ENCODE peak calls at places on chromosomes 6 and 20, in four cellular contexts. R is HepG2, O is esophagus muscularis mucosa, I is breast epithelium. J is an unnamed sample. For H3K4me1, the result is how much of the 10 kb centered on the place peaks cover.

GRCh38 chr6:68730291-68731054 is 95.4 kb downstream of the ADGRB3 start:
- DNase-seq in R (no peak), O (no peak), I (no peak), J (no peak)

GRCh38 chr6:85581572-85581971 is 12.1 kb downstream of the SNX14 start:
- DNase-seq in R (no peak), O (no peak), I (no peak), J (no peak)

GRCh38 chr6:141088171-141088570 is 1044.6 kb upstream of the GJE1 start:
- DNase-seq in R (no peak), O (no peak), I (no peak), J (no peak)

GRCh38 chr6:170084166-170084730 is 206.6 kb downstream of the DLL1 start:
- DNase-seq in R (no peak), O (no peak), I (no peak), J (no peak)

GRCh38 chr6:170135041-170135440 is 155.8 kb downstream of the DLL1 start:
- DNase-seq in R (no peak), O (no peak), I (no peak), J (peak)

GRCh38 chr6:2448826-2449571 is 203.6 kb upstream of the GMDS start:
- DNase-seq in R (peak), O (no peak), I (peak), J (peak)

GRCh38 chr20:327946-328563 is 2.7 kb downstream of the SOX12 start:
- DNase-seq in R (no peak), O (no peak), I (no peak), J (no peak)

GRCh38 chr6:165987483-165988305 is 180.0 kb downstream of the TBXT start:
- DNase-seq in R (no peak), O (no peak), I (no peak), J (peak)

GRCh38 chr6:5464096-5464885 is 203.0 kb downstream of the FARS2 start:
- DNase-seq in R (no peak), O (no peak), I (no peak), J (no peak)

GRCh38 chr6:134173007-134173690 is 120.7 kb upstream of the SLC2A12 start:
- DNase-seq in R (no peak), O (no peak), I (no peak), J (no peak)

GRCh38 chr6:34491091-34491430 is 25.2 kb downstream of the PACSIN1 start:
- DNase-seq in R (no peak), O (no peak), I (no peak), J (peak)

GRCh38 chr6:70390067-70390466 is 23.2 kb upstream of the FAM135A start:
- DNase-seq in R (peak), O (no peak), I (no peak), J (no peak)

GRCh38 chr20:63690001-63690897 is 6.2 kb upstream of the TNFRSF6B start:
- DNase-seq in R (no peak), O (no peak), I (no peak), J (no peak)

GRCh38 chr6:2141644-2142290 is 103.6 kb downstream of the GMDS start:
- DNase-seq in R (no peak), O (no peak), I (no peak), J (peak)

GRCh38 chr6:25698631-25699030 is 46.6 kb downstream of the SCGN start:
- DNase-seq in R (no peak), O (no peak), I (no peak), J (no peak)

GRCh38 chr6:26455357-26455970 is 2.3 kb upstream of the BTN2A1 start:
- DNase-seq in R (no peak), O (no peak), I (no peak), J (no peak)

GRCh38 chr6:139161817-139162284 is 27.0 kb downstream of the HECA start:
- DNase-seq in R (no peak), O (no peak), I (no peak), J (peak)

GRCh38 chr6:73452107-73452461 is at the start of gene CGAS:
- DNase-seq in R (no peak), O (peak), I (peak), J (peak)

GRCh38 chr20:40883097-40883496 is 145.5 kb upstream of the TOP1 start:
- DNase-seq in R (no peak), O (no peak), I (no peak), J (no peak)

GRCh38 chr6:167949121-167949684 is 48.3 kb upstream of the KIF25 start:
- DNase-seq in R (no peak), O (no peak), I (no peak), J (no peak)

GRCh38 chr6:25366785-25367657 is 87.8 kb downstream of the CARMIL1 start:
- DNase-seq in R (no peak), O (peak), I (no peak), J (no peak)

GRCh38 chr20:19301843-19302242 is 89.4 kb downstream of the SLC24A3 start:
- DNase-seq in R (no peak), O (no peak), I (no peak), J (no peak)

GRCh38 chr20:57616143-57616951 is 3.9 kb downstream of the ZBP1 start:
- DNase-seq in R (no peak), O (no peak), I (no peak), J (no peak)

GRCh38 chr20:53635189-53635588 is 41.5 kb upstream of the ZNF217 start:
- DNase-seq in R (no peak), O (no peak), I (no peak), J (no peak)

GRCh38 chr6:11653028-11653583 is 115.6 kb downstream of the TMEM170B start:
- DNase-seq in R (peak), O (no peak), I (no peak), J (peak)

GRCh38 chr6:36862164-36862847 is 12.3 kb downstream of the PPIL1 start:
- DNase-seq in R (no peak), O (no peak), I (no peak), J (peak)
- TF ChIP-seq POLR2A in R (no peak), O (no peak), I (no peak), J (no peak)

GRCh38 chr20:45056473-45057148 is 44.3 kb downstream of the KCNS1 start:
- DNase-seq in R (no peak), O (no peak), I (no peak), J (no peak)

GRCh38 chr20:45052698-45053440 is 48.1 kb downstream of the KCNS1 start:
- DNase-seq in R (no peak), O (no peak), I (no peak), J (no peak)

GRCh38 chr20:45053441-45054351 is 47.2 kb downstream of the KCNS1 start:
- DNase-seq in R (no peak), O (no peak), I (no peak), J (no peak)

GRCh38 chr20:45058168-45058850 is 42.6 kb downstream of the KCNS1 start:
- DNase-seq in R (no peak), O (no peak), I (no peak), J (no peak)

DNA sequence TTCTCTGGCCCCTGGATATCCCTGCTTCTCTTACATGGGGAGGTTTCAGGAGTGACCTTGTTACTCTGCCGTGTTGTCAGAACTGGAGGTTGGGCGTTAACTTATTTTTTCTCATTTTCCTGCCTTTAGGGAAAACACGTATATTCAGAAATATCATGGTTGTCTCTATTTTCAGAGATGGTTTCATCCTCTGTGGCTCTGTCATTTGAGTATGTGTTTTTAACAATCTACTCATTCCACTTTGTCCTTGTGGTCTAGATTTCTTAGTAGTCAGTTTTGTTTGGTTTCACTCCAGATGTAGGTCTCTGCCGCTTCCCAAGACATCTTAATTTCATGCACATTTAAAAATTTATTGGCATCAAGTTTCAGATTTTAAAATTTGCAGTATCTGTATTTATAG is 45.9 kb downstream of the KCNS1 start:
- DNase-seq in R (no peak), O (no peak), I (no peak), J (no peak)
- H3K4me3 ChIP-seq in R (no peak), O (no peak), I (no peak), J (no peak)

GRCh38 chr20:33970229-33970628 is 23.5 kb upstream of the RALY start:
- DNase-seq in R (no peak), O (no peak), I (no peak), J (no peak)
- H3K4me1 ChIP-seq in R (under half), O (under half), I (under half), J (under half)

GRCh38 chr20:6122873-6123649 is at the start of gene FERMT1:
- DNase-seq in R (peak), O (peak), I (no peak), J (peak)
- TF ChIP-seq POLR2A in R (peak), O (no peak), I (no peak), J (no peak)

GRCh38 chr6:125611573-125612399 is 137.6 kb upstream of the HEY2 start:
- DNase-seq in R (no peak), O (no peak), I (no peak), J (peak)

GRCh38 chr6:125612400-125612846 is 137.0 kb upstream of the HEY2 start:
- DNase-seq in R (no peak), O (no peak), I (no peak), J (no peak)
- H3K4me3 ChIP-seq in R (no peak), O (no peak), I (no peak), J (no peak)

DNA sequence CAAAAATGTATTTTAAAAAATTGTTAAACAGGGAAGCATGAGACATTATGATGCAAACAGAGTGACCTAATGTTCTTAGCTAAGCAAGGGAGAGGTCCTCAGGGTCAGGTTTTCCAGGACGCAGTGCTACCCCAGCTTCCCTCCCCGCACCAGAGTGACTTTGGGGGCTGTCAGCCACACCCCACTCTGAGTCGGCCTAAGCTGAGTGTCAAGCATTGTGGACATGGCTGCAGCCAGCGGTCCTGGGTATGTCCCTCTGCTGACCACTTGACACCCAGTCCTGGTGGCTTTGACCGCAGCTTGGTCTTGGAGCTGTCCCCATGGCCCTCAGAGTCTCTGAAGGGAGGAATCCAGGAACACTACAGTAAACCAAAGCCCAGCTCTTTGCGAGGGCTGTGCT is 54.9 kb upstream of the CD93 start:
- DNase-seq in R (no peak), O (no peak), I (no peak), J (no peak)
- H3K4me1 ChIP-seq in R (under half), O (under half), I (under half), J (under half)

DNA sequence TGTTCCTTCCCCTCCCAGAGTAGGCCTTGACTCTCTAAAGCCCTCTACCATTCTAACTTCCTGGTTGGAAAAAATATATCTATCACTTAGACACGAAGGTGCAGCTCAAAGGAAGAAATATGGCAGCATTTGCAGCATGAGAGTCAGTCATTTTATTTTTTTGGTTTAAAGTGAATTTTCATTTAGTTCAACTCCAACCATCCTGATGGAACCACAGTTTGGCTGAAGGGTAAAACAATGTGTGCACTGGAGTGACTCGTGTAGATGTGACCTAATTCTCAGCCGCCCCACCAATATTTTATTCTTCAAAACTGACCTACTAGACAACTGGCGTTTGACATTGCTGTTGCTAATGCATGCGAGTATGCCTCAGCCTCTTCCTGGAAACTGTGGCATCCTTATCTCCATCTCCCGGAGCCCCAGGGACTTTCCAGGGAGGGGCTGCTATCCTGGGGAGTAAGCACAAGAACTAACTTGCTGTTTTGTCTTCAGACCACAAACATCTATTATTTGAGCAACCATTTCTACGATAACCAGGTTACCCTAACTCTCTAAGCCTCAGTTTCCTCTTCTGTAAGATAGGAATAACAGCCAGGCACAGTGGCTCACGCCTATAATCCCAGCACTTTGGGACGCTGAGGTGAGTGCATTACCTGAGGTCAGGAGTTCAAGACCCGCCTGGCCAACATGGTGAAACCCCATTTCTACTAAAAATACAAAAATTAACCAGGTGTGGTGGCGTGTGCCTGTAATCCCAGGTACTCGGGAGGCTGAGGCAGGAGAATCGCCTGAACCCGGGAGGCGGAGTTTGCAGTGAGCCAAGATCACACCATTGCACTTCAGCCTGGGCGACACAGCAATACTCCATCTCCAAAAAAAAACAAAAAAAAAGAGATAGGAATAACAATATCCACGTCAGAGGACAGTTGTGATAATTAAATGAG is 148.7 kb upstream of the JARID2 start:
- DNase-seq in R (no peak), O (no peak), I (no peak), J (no peak)
- TF ChIP-seq POLR2A in R (no peak), O (no peak), I (no peak), J (no peak)

J was measured in adrenal gland.